ENCODE peak calls at places on chromosomes 6 and 20, in seven cellular contexts. S is GM10248, I is fibroblast of lung, L is cardiac muscle cell, U is astrocyte, E is adrenal gland, N is thyroid gland. P is an unnamed sample.

GRCh38 chr6:145763742-145764141 is 28.4 kb upstream of the EPM2A start:
- DNase-seq in S (no peak), I (no peak), L (no peak), U (no peak), E (no peak), N (no peak), P (no peak)

GRCh38 chr6:30942338-30943060 is 1.7 kb downstream of the MUCL3 start:
- DNase-seq in S (no peak), I (peak), L (peak), U (peak), E (peak), N (peak), P (peak)

GRCh38 chr6:150324044-150324443 is 44.8 kb upstream of the IYD start:
- DNase-seq in S (no peak), I (no peak), L (no peak), U (no peak), E (no peak), N (peak), P (no peak)

GRCh38 chr6:13375360-13375878 is 47.1 kb upstream of the TBC1D7 start:
- DNase-seq in S (peak), I (no peak), L (no peak), U (no peak), E (no peak), N (no peak), P (no peak)

GRCh38 chr6:141846639-141847038 is 286.1 kb upstream of the GJE1 start:
- DNase-seq in S (no peak), I (no peak), L (no peak), U (no peak), E (no peak), N (no peak), P (no peak)

GRCh38 chr6:121748850-121749249 is 313.4 kb downstream of the GJA1 start:
- DNase-seq in S (no peak), I (no peak), L (peak), U (no peak), E (no peak), N (no peak), P (no peak)

GRCh38 chr20:17641993-17642392 is 40.0 kb downstream of the RRBP1 start:
- DNase-seq in S (no peak), I (no peak), L (no peak), U (no peak), E (no peak), N (no peak), P (no peak)

GRCh38 chr20:41996951-41997350 is 378.8 kb upstream of the CHD6 start:
- DNase-seq in S (no peak), I (no peak), L (no peak), U (no peak), E (no peak), N (no peak), P (no peak)

GRCh38 chr6:124535746-124536145 is 426.5 kb upstream of the RNF217 start:
- DNase-seq in S (no peak), I (peak), L (peak), U (peak), E (no peak), N (no peak), P (no peak)

GRCh38 chr6:3997144-3997770 is 81.7 kb downstream of the FAM217A start:
- DNase-seq in S (no peak), I (peak), L (peak), U (peak), E (no peak), N (no peak), P (no peak)

GRCh38 chr6:119891206-119891605 is 541.6 kb upstream of the MAN1A1 start:
- DNase-seq in S (no peak), I (no peak), L (no peak), U (no peak), E (no peak), N (no peak), P (no peak)

GRCh38 chr6:11734861-11735652 is 43.5 kb downstream of the ADTRP start:
- DNase-seq in S (no peak), I (no peak), L (no peak), U (no peak), E (no peak), N (no peak), P (no peak)

GRCh38 chr6:144931172-144932035 is 646.3 kb downstream of the UTRN start:
- DNase-seq in S (peak), I (peak), L (peak), U (no peak), E (peak), N (peak), P (no peak)

GRCh38 chr6:37512400-37512958 is 12.8 kb upstream of the CCDC167 start:
- DNase-seq in S (no peak), I (no peak), L (no peak), U (no peak), E (no peak), N (no peak), P (no peak)

GRCh38 chr20:23136893-23137745 is 51.0 kb upstream of the CD93 start:
- DNase-seq in S (no peak), I (no peak), L (no peak), U (no peak), E (peak), N (no peak), P (no peak)

GRCh38 chr6:108005961-108006360 is 48.0 kb upstream of the SEC63 start:
- DNase-seq in S (no peak), I (no peak), L (no peak), U (no peak), E (no peak), N (no peak), P (no peak)

GRCh38 chr20:25277941-25278521 is 30.1 kb downstream of the PYGB start:
- DNase-seq in S (no peak), I (no peak), L (no peak), U (no peak), E (peak), N (peak), P (no peak)

GRCh38 chr6:79506251-79506650 is 31.0 kb downstream of the LCA5 start:
- DNase-seq in S (no peak), I (no peak), L (no peak), U (peak), E (no peak), N (no peak), P (no peak)

GRCh38 chr20:957544-957943 is 41.4 kb upstream of the ANGPT4 start:
- DNase-seq in S (no peak), I (no peak), L (no peak), U (no peak), E (no peak), N (no peak), P (no peak)

GRCh38 chr6:6811151-6812002 is 222.9 kb downstream of the LY86 start:
- DNase-seq in S (no peak), I (peak), L (peak), U (peak), E (peak), N (no peak), P (no peak)

GRCh38 chr6:150924808-150925654 is 59.5 kb downstream of the MTHFD1L start:
- DNase-seq in S (no peak), I (no peak), L (peak), U (no peak), E (no peak), N (no peak), P (no peak)

GRCh38 chr6:170247178-170247701 is 43.6 kb downstream of the DLL1 start:
- DNase-seq in S (no peak), I (no peak), L (no peak), U (no peak), E (no peak), N (no peak), P (no peak)

GRCh38 chr20:33211817-33212424 is 5.2 kb upstream of the BPIFA3 start:
- DNase-seq in S (peak), I (peak), L (peak), U (peak), E (peak), N (peak), P (no peak)

GRCh38 chr6:35590622-35591066 is 77.9 kb upstream of the TULP1 start:
- DNase-seq in S (no peak), I (peak), L (peak), U (no peak), E (peak), N (peak), P (no peak)

DNA sequence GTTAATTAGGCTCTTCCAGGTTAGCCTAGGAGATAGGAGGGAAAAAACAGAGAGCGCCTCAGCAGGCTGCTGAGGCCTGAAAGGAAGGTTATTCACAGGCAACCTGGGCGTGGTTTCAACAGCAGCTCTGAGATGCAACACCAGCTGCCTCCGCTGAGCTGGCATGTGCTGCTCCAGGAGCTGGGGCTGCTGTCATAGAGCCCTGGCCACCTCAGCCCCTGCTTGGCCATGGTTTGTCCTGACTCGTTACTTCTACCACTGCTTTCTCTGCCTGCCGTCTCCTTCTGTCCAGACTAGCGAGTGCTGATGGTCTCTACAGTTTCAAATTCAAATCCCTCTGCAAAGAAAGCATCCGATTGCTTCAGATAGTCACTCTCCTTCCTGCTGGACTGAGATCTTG is 32.5 kb upstream of the RPP40 start:
- DNase-seq in S (no peak), I (peak), L (peak), U (peak), E (no peak), N (no peak), P (no peak)
- TF ChIP-seq CTCF in S (no peak), I (no peak), L (no peak), U (no peak), E (no peak), N (no peak), P (peak)

DNA sequence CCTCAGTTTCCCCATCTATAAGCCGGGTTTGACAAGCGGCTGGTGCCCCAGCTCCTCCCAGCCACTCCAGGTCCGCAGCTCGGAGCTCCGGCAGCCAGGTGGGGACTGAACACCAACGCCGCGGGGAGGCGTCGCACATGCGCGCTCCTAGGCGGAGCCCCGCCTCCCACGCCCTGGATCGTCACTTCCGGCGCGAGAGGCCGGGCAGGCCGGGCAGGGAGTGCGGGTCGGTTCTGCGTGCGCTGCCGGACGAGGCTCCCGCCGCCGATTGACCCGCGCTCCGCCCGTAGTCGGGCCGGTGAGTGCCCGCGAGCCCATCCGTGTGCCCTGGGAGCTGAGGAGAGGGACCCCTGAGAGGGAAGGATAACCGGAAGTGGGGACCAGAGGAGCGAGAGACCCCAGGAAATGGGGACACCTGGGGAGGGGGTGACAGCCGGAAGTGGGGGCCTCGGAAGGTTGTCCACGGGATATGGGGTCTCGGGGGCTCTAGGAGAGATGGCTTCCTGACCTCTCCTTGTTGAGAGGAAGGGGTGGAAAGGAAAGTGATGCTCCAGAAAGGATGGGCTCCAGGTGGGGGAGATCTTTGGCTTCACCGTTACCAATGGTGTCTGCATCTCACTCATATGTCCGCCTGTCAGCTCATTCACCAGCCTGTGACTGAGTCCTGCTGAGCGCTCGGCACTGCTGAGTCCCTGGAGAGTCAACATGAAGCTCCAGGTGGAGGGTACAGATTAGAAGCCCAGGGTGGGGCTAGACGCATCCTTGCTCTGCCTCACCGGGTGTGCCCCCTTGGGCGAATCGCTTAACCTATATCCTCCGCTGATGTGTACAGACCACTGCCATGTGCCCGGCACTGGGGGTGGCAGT is at the start of gene TTPAL:
- DNase-seq in S (peak), I (peak), L (peak), U (peak), E (peak), N (peak), P (peak)
- TF ChIP-seq CTCF in S (peak), I (no peak), L (peak), U (no peak), E (no peak), N (no peak), P (no peak)

GRCh38 chr6:143513410-143513809 is 1.9 kb upstream of the FUCA2 start:
- DNase-seq in S (peak), I (no peak), L (no peak), U (no peak), E (no peak), N (peak), P (no peak)
- TF ChIP-seq CTCF in S (peak), I (peak), L (peak), U (peak), E (no peak), N (no peak), P (peak)

DNA sequence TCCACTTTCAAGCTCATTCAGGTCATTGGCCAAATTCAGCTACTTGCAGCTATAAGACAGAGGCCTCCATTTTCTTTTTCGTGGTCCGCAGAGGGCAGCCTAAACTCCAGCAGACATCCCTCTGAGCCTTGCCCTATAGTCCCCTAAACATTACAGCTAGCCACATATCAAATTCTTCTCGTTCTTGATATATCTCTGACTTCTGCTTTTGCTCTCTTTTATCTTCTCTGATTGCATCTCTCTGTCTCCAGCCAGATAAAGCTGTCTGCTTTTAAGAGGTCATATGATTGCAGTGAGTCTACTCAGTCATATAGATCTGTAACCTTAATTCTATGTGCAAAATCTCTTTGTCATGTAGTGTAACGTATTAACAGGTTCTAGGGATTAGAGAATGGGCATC is 358.4 kb upstream of the RGS17 start:
- DNase-seq in S (no peak), I (no peak), L (no peak), U (no peak), E (no peak), N (no peak), P (no peak)
- TF ChIP-seq CTCF in S (no peak), I (no peak), L (no peak), U (no peak), E (no peak), N (no peak), P (no peak)

GRCh38 chr6:106273087-106273486 is 52.5 kb downstream of the ATG5 start:
- DNase-seq in S (no peak), I (no peak), L (no peak), U (no peak), E (no peak), N (no peak), P (no peak)
- TF ChIP-seq CTCF in S (peak), I (no peak), L (no peak), U (no peak), E (no peak), N (no peak), P (no peak)

GRCh38 chr20:58822175-58822574 is 28.5 kb downstream of the GNAS-AS1 start:
- DNase-seq in S (no peak), I (no peak), L (no peak), U (no peak), E (no peak), N (no peak), P (no peak)
- TF ChIP-seq CTCF in S (no peak), I (no peak), L (no peak), U (no peak), E (no peak), N (no peak), P (no peak)

DNA sequence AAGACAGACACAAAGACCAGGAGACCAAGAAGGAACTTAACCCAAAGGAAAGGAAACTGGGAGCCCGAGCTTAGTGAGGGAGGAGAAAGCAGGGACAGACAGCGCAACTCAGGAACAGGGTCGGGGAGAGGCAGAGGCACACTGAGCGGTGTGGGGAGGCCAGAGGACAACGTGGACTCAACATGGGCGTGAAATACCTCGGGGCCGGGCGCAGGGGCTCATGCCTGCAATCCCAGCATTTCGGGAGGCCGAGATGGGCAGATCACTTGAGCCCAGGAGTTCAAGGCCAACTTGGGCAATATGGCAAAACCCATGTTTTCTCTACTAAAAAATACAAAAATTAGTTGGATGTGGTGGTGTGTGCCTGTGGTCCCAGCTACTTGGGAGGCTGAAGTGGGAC is 5.7 kb upstream of the RPS6KA2 start:
- DNase-seq in S (no peak), I (no peak), L (no peak), U (no peak), E (no peak), N (no peak), P (no peak)
- TF ChIP-seq CTCF in S (no peak), I (no peak), L (no peak), U (no peak), E (no peak), N (no peak), P (no peak)

P was measured in type B pancreatic cell.